ENCODE peak calls at places on chromosomes 13 and 19, in six cellular contexts. C is GM23338, M is PC-3, T is PC-9, S is neural progenitor cell, V is MM.1S. A is an unnamed sample.

GRCh38 chr13:71873418-71874276 is 6.6 kb upstream of the DACH1 start:
- DNase-seq in C (no peak), S (no peak), V (no peak), M (no peak), T (no peak), A (no peak)

GRCh38 chr13:99962242-99962641 is 9.3 kb downstream of the ZIC5 start:
- DNase-seq in V (no peak), C (no peak), T (no peak), S (no peak), M (no peak), A (no peak)

GRCh38 chr13:50375792-50376191 is 360.5 kb downstream of the KCNRG start:
- DNase-seq in M (peak; percentile 37), V (no peak), C (no peak), S (no peak), T (no peak), A (peak; percentile 83)

GRCh38 chr13:50989476-50989875 is 79.9 kb downstream of the RNASEH2B start:
- DNase-seq in T (no peak), C (peak; percentile 71), S (peak; percentile 52), V (no peak), M (peak; percentile 16), A (no peak)

GRCh38 chr19:43639507-43640423 is at the start of gene CADM4:
- DNase-seq in V (no peak), S (peak; percentile 78), C (peak; percentile 57), M (no peak), T (no peak), A (peak; percentile 17)

GRCh38 chr13:106617561-106617960 is 49.6 kb upstream of the ARGLU1 start:
- DNase-seq in C (peak; percentile 3), V (no peak), M (peak; percentile 9), S (peak; percentile 61), T (peak; percentile 53), A (peak; percentile 81)

GRCh38 chr13:98981596-98982195 is 3.8 kb upstream of the DOCK9 start:
- DNase-seq in V (peak; percentile 14), C (no peak), T (no peak), M (no peak), S (no peak), A (no peak)

GRCh38 chr19:13764101-13764807 is at the start of gene MRI1:
- DNase-seq in C (peak; percentile 67), M (peak; percentile 55), V (peak; percentile 66), T (no peak), S (peak; percentile 65), A (peak; percentile 82)

GRCh38 chr13:51282322-51282721 is 57.2 kb upstream of the SERPINE3 start:
- DNase-seq in V (no peak), M (no peak), T (no peak), S (no peak), C (no peak), A (no peak)

GRCh38 chr19:10214784-10215183 is 16.3 kb downstream of the S1PR2 start:
- DNase-seq in S (no peak), V (no peak), T (peak; percentile 97), M (peak; percentile 63), C (no peak), A (peak; percentile 79)

GRCh38 chr13:95603887-95604533 is 40.5 kb downstream of the DZIP1 start:
- DNase-seq in M (peak; percentile 85), V (no peak), C (no peak), T (peak; percentile 87), S (no peak), A (peak; percentile 10)

GRCh38 chr19:53131732-53132131 is 978 bp downstream of the ZNF415 start:
- DNase-seq in T (no peak), C (peak; percentile 15), S (peak; percentile 14), M (no peak), V (no peak), A (peak; percentile 16)

GRCh38 chr13:45662122-45662521 is 40.0 kb upstream of the CBY2 start:
- DNase-seq in C (no peak), M (no peak), T (no peak), S (no peak), V (no peak), A (peak; percentile 30)

GRCh38 chr13:114009590-114010400 is 35.9 kb upstream of the C13orf46 start:
- DNase-seq in T (no peak), S (no peak), C (no peak), M (no peak), V (no peak), A (no peak)

DNA sequence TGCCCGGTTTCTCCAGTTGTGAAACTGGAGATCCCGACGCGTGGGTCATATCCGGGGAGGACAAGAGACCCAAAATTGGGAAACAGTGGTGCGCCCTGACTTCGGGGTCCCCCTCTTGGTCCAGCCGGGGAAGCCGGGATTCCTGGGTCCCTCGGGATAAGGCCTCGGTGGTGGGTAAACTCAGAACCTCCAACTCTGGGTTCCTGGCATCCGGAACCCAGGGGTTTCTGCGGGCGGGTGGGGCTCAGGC is 672 bp downstream of the ZFP36 start:
- DNase-seq in T (no peak), C (no peak), S (no peak), M (no peak), V (no peak), A (no peak)
- H3F3A ChIP-seq in T (peaks cover 68% of the 10 kb centered on the region), C (peaks cover 41% of the 10 kb centered on the region), S (peaks cover 63% of the 10 kb centered on the region), M (no peaks in the 10 kb centered on the region), V (peaks cover 91% of the 10 kb centered on the region), A (peaks cover 34% of the 10 kb centered on the region)

GRCh38 chr19:1760020-1760419 is 6.7 kb downstream of the ONECUT3 start:
- DNase-seq in T (no peak), C (no peak), M (no peak), V (no peak), S (peak; percentile 59), A (no peak)

GRCh38 chr19:1757468-1758230 is 4.3 kb downstream of the ONECUT3 start:
- DNase-seq in M (no peak), C (no peak), T (no peak), V (no peak), S (peak; percentile 63), A (no peak)

GRCh38 chr19:1758959-1759903 is 5.9 kb downstream of the ONECUT3 start:
- DNase-seq in T (no peak), S (no peak), M (no peak), C (no peak), V (no peak), A (no peak)

GRCh38 chr19:1756705-1757445 is 3.6 kb downstream of the ONECUT3 start:
- DNase-seq in T (no peak), S (no peak), C (no peak), M (no peak), V (no peak), A (no peak)

DNA sequence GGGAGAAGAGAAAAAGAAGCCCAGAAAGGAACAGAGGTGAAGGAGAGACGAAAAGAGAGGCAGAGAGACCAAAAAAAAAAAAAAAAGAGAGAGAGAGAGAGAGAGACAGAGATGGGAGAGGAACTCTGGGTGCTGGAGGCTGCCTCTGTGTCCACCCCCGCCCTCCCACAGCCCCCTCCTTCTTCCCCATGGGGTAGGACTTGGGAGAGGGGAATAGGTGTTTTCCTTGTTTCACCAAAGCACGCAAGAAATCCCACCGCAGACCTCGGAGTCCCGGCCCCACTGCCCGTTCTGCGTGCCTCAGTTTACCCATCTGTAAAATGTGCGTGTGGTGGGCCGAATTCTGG is 4.9 kb downstream of the ONECUT3 start:
- DNase-seq in V (no peak), C (no peak), S (no peak), M (no peak), T (no peak), A (no peak)
- TF ChIP-seq EZH2 in V (no peak), C (peak; percentile 56), S (no peak), M (no peak), T (no peak), A (peak; percentile 82)

DNA sequence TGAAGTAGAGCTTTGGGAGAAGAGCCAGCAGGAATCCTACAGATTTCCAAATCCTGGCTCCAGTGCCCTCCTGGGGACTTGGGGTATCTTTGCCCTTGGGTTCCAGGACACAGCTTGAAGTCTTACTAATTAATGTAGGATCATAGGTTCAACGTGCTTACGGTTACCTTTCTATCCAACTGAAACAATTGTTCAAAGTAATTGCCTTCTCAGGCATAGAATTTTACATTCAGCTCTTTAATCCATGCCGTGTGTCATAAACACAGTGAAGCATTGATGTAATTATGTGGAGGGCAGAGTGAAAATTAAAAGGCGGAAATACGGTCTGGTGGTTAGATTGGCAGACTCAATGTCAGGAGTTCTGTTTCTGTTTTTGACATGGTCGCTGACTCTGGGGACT is 170.4 kb downstream of the COG6 start:
- DNase-seq in C (no peak), V (no peak), T (no peak), S (no peak), M (no peak), A (no peak)
- H2AFZ ChIP-seq in C (peak overlapping the region; percentile 67), V (no peak overlapping the region), T (no peak overlapping the region), S (no peak overlapping the region), M (peak overlapping the region; percentile 64), A (no peak overlapping the region)

GRCh38 chr19:38841180-38841766 is 8.5 kb downstream of the HNRNPL start:
- DNase-seq in M (no peak), T (no peak), C (no peak), V (no peak), S (no peak), A (no peak)

GRCh38 chr19:38840583-38840968 is 9.0 kb upstream of the ECH1 start:
- DNase-seq in M (no peak), C (no peak), T (no peak), V (no peak), S (no peak), A (no peak)

GRCh38 chr19:38838208-38838985 is 6.8 kb upstream of the ECH1 start:
- DNase-seq in S (no peak), V (no peak), T (peak; percentile 98), M (peak; percentile 94), C (no peak), A (no peak)

GRCh38 chr19:38838986-38839761 is 7.6 kb upstream of the ECH1 start:
- DNase-seq in M (no peak), C (no peak), S (no peak), T (no peak), V (no peak), A (no peak)

DNA sequence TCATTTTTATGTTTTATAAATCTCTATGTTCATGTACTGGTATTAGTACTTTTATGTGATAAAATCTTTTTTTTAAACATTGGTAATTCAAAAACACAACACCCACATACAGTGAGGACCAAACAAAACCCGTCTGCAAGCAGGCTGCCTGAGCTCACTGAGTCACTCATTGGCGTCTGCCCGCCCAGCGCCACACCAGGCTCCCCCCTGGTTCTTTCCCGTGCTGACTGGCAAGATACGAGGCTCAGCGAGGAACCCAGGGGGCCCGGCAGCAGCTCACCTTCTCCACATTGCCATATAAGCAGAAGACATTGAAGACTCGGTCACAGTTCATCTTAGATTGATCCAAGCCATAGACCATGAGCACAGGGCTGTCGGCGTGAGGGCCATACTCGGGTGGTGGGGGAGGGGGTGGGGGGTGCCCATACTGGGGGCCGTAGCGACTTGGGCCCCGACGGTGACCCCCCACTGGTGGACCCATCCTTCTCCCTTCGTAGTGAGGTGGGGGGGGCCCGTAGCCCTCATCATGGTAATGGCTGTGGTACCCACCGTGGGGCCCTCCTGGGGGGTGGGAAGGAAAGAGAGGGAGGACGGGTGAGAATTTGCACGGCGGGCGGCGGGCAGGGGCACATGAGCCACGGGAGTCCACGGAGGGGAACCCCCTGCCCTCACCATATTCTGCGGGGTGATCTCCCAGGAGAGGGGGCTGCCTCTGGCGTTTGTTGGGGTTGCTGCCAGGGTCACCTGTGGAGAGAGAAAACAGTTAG is 8.4 kb upstream of the ECH1 start:
- DNase-seq in T (no peak), V (no peak), C (no peak), S (no peak), M (no peak), A (peak; percentile 45)
- H3F3A ChIP-seq in T (peaks cover 96% of the 10 kb centered on the region), V (peaks cover 41% of the 10 kb centered on the region), C (peaks cover 84% of the 10 kb centered on the region), S (peaks cover 96% of the 10 kb centered on the region), M (peaks cover 14% of the 10 kb centered on the region), A (peaks cover 68% of the 10 kb centered on the region)

GRCh38 chr13:111115841-111116500 is 861 bp downstream of the ARHGEF7 start:
- DNase-seq in T (no peak), S (peak; percentile 75), M (peak; percentile 42), V (no peak), C (peak; percentile 52), A (peak; percentile 94)
- TF ChIP-seq EZH2 in T (no peak), S (peak; percentile 29), M (peak; percentile 37), V (no peak), C (peak; percentile 32), A (no peak)

GRCh38 chr19:34310494-34310981 is 54.5 kb upstream of the GPI start:
- DNase-seq in C (no peak), V (no peak), M (no peak), T (no peak), S (no peak), A (no peak)
- H2AFZ ChIP-seq in C (no peak overlapping the region), V (no peak overlapping the region), M (no peak overlapping the region), T (no peak overlapping the region), S (no peak overlapping the region), A (no peak overlapping the region)